ENCODE peak calls at places on chromosomes 12 and 14, in ten cellular contexts. S is stimulated activated CD4-positive, alpha-beta T cell treated with anti-CD3 and anti-CD28 coated beads, TNF-alpha, amount 100 ng/mL, for 1 hour; O is dermis blood vessel endothelial cell; D is AG04449; V is NCI-H1092 treated with DMSO at 0.1 percent for 48 hours; R is activated T-cell treated with anti-CD3 and anti-CD28 coated beads for 1 hour; P is stimulated activated CD8-positive, alpha-beta memory T cell treated with anti-CD3 and anti-CD28 coated beads, Interleukin-2, amount 100 ng/mL, for 1 hour; I is EL; B is T-helper 2 cell; W is NCI-H774. H is an unnamed sample.

GRCh38 chr14:53151523-53151866 is 1.6 kb downstream of the DDHD1 start:
- DNase-seq in B (no peak), D (no peak), I (no peak), S (no peak), R (no peak), O (no peak), P (no peak), V (no peak), W (no peak), H (no peak)

GRCh38 chr12:53097207-53097563 is 282 bp upstream of the IGFBP6 start:
- DNase-seq in I (peak), S (no peak), W (no peak), P (no peak), D (no peak), R (no peak), B (no peak), V (no peak), O (no peak), H (peak)

GRCh38 chr14:104405566-104406226 is 173.9 kb upstream of the C14orf180 start:
- DNase-seq in R (no peak), P (no peak), B (no peak), W (no peak), V (no peak), S (no peak), O (no peak), D (no peak), I (no peak), H (no peak)

GRCh38 chr12:77120156-77120555 is 54.8 kb upstream of the E2F7 start:
- DNase-seq in D (no peak), W (no peak), I (peak), V (no peak), B (no peak), S (no peak), O (peak), R (no peak), P (no peak), H (no peak)

GRCh38 chr14:31659278-31659677 is 98.1 kb downstream of the NUBPL start:
- DNase-seq in P (no peak), O (no peak), W (no peak), R (no peak), B (no peak), D (no peak), V (no peak), I (no peak), S (no peak), H (no peak)

GRCh38 chr12:71195338-71195896 is 37.6 kb upstream of the TSPAN8 start:
- DNase-seq in B (no peak), R (no peak), D (no peak), O (no peak), I (no peak), V (peak), P (no peak), S (no peak), W (peak), H (no peak)

GRCh38 chr12:84247931-84248330 is 664.7 kb downstream of the SLC6A15 start:
- DNase-seq in I (peak), S (no peak), P (no peak), D (no peak), V (no peak), R (no peak), W (no peak), O (no peak), B (no peak), H (no peak)

GRCh38 chr12:31629756-31630732 is 29.4 kb upstream of the ETFBKMT start:
- DNase-seq in O (peak), P (no peak), R (no peak), V (no peak), D (peak), S (no peak), B (no peak), W (no peak), I (no peak), H (no peak)

GRCh38 chr12:12088761-12089160 is 18.0 kb downstream of the BCL2L14 start:
- DNase-seq in I (peak), B (no peak), P (no peak), S (no peak), V (no peak), R (no peak), O (no peak), W (no peak), D (no peak), H (no peak)

GRCh38 chr14:56367416-56367815 is 212.2 kb upstream of the TMEM260 start:
- DNase-seq in P (no peak), S (no peak), O (no peak), R (no peak), W (no peak), B (no peak), V (no peak), D (no peak), I (no peak), H (no peak)

GRCh38 chr14:75522224-75522764 is at the start of gene BATF:
- DNase-seq in O (no peak), D (no peak), R (peak), P (peak), B (peak), S (peak), V (no peak), W (no peak), I (no peak), H (no peak)

GRCh38 chr14:71665157-71665556 is 267.1 kb upstream of the RGS6 start:
- DNase-seq in R (no peak), P (no peak), V (no peak), D (peak), B (no peak), W (no peak), I (peak), S (no peak), O (peak), H (no peak)

GRCh38 chr12:69167648-69168165 is 71.7 kb upstream of the CPSF6 start:
- DNase-seq in W (no peak), R (no peak), I (no peak), S (no peak), B (no peak), O (no peak), D (no peak), V (no peak), P (no peak), H (no peak)

GRCh38 chr12:21699851-21700250 is 42.2 kb upstream of the LDHB start:
- DNase-seq in D (no peak), O (no peak), P (no peak), B (no peak), V (no peak), R (no peak), I (no peak), S (no peak), W (no peak), H (no peak)

GRCh38 chr12:12764824-12765223 is 20.6 kb upstream of the APOLD1 start:
- DNase-seq in S (no peak), R (no peak), I (no peak), D (no peak), W (no peak), V (no peak), P (no peak), B (no peak), O (no peak), H (no peak)

GRCh38 chr12:112664569-112664968 is 127.0 kb upstream of the RPH3A start:
- DNase-seq in O (peak), S (no peak), P (no peak), W (no peak), R (no peak), I (no peak), V (no peak), B (no peak), D (no peak), H (no peak)

GRCh38 chr12:6444031-6444430 is 724 bp upstream of the CD27 start:
- DNase-seq in D (no peak), O (no peak), P (no peak), I (no peak), B (no peak), V (no peak), S (no peak), W (no peak), R (no peak), H (no peak)

GRCh38 chr12:79056775-79057174 is 192.2 kb downstream of the SYT1 start:
- DNase-seq in B (no peak), S (no peak), V (no peak), O (no peak), I (peak), W (no peak), R (no peak), D (no peak), P (no peak), H (no peak)

GRCh38 chr14:76957224-76957881 is 71.2 kb downstream of the IRF2BPL start:
- DNase-seq in W (no peak), P (no peak), B (peak), I (no peak), D (no peak), S (no peak), O (peak), V (peak), R (no peak), H (no peak)

GRCh38 chr12:132527186-132527882 is 37.4 kb downstream of the FBRSL1 start:
- DNase-seq in W (no peak), V (no peak), P (no peak), D (no peak), R (no peak), I (no peak), S (no peak), O (no peak), B (no peak), H (no peak)

GRCh38 chr14:99430491-99430890 is 50.2 kb downstream of the SETD3 start:
- DNase-seq in D (no peak), B (peak), V (no peak), R (no peak), W (no peak), S (no peak), I (no peak), O (peak), P (no peak), H (no peak)